ENCODE peak calls at places on chromosomes 4 and X, in ten cellular contexts. One of them, this sample, is unnamed.

GRCh38 chrX:15465896-15466651 is 27.1 kb downstream of the PIR start:
- DNase-seq in stomach: no peak
- DNase-seq in hypothalamus: no peak
- DNase-seq in fibroblast of mammary gland: peak; percentile 70
- DNase-seq in activated CD4-positive, alpha-beta T cell treated with anti-CD3 and anti-CD28 coated beads, Interleukin-2, amount 50 U/mL, for 1 hour: no peak
- DNase-seq in ELF-1: peak; percentile 53
- DNase-seq in activated T-helper 1 cell treated with Interleukin-2 at 50 U/mL for 16 hours: no peak
- DNase-seq in mucosa of descending colon: no peak
- DNase-seq in astrocyte of the spinal cord: no peak
- DNase-seq in activated naive CD4-positive, alpha-beta T cell treated with anti-CD3 and anti-CD28 coated beads for 36 hours: peak; percentile 5
- DNase-seq in this sample: no peak

GRCh38 chr4:109994415-109994827 is 81.7 kb downstream of the EGF start:
- DNase-seq in stomach: no peak
- DNase-seq in hypothalamus: no peak
- DNase-seq in fibroblast of mammary gland: no peak
- DNase-seq in activated CD4-positive, alpha-beta T cell treated with anti-CD3 and anti-CD28 coated beads, Interleukin-2, amount 50 U/mL, for 1 hour: no peak
- DNase-seq in ELF-1: no peak
- DNase-seq in activated T-helper 1 cell treated with Interleukin-2 at 50 U/mL for 16 hours: no peak
- DNase-seq in mucosa of descending colon: no peak
- DNase-seq in astrocyte of the spinal cord: no peak
- DNase-seq in activated naive CD4-positive, alpha-beta T cell treated with anti-CD3 and anti-CD28 coated beads for 36 hours: no peak
- DNase-seq in this sample: no peak

GRCh38 chr4:119049342-119049741 is 86.3 kb upstream of the MYOZ2 start:
- DNase-seq in stomach: no peak
- DNase-seq in hypothalamus: no peak
- DNase-seq in fibroblast of mammary gland: no peak
- DNase-seq in activated CD4-positive, alpha-beta T cell treated with anti-CD3 and anti-CD28 coated beads, Interleukin-2, amount 50 U/mL, for 1 hour: no peak
- DNase-seq in ELF-1: no peak
- DNase-seq in activated T-helper 1 cell treated with Interleukin-2 at 50 U/mL for 16 hours: no peak
- DNase-seq in mucosa of descending colon: no peak
- DNase-seq in astrocyte of the spinal cord: no peak
- DNase-seq in activated naive CD4-positive, alpha-beta T cell treated with anti-CD3 and anti-CD28 coated beads for 36 hours: no peak
- DNase-seq in this sample: no peak

GRCh38 chr4:150181536-150181935 is 103.3 kb downstream of the DCLK2 start:
- DNase-seq in stomach: no peak
- DNase-seq in hypothalamus: no peak
- DNase-seq in fibroblast of mammary gland: peak; percentile 24
- DNase-seq in activated CD4-positive, alpha-beta T cell treated with anti-CD3 and anti-CD28 coated beads, Interleukin-2, amount 50 U/mL, for 1 hour: no peak
- DNase-seq in ELF-1: no peak
- DNase-seq in activated T-helper 1 cell treated with Interleukin-2 at 50 U/mL for 16 hours: no peak
- DNase-seq in mucosa of descending colon: no peak
- DNase-seq in astrocyte of the spinal cord: peak; percentile 43
- DNase-seq in activated naive CD4-positive, alpha-beta T cell treated with anti-CD3 and anti-CD28 coated beads for 36 hours: no peak
- DNase-seq in this sample: no peak

GRCh38 chr4:133150643-133151300 is 1.7 kb downstream of the PCDH10 start:
- DNase-seq in stomach: no peak
- DNase-seq in hypothalamus: peak; percentile 37
- DNase-seq in fibroblast of mammary gland: no peak
- DNase-seq in activated CD4-positive, alpha-beta T cell treated with anti-CD3 and anti-CD28 coated beads, Interleukin-2, amount 50 U/mL, for 1 hour: no peak
- DNase-seq in ELF-1: peak; percentile 63
- DNase-seq in activated T-helper 1 cell treated with Interleukin-2 at 50 U/mL for 16 hours: no peak
- DNase-seq in mucosa of descending colon: no peak
- DNase-seq in astrocyte of the spinal cord: peak; percentile 32
- DNase-seq in activated naive CD4-positive, alpha-beta T cell treated with anti-CD3 and anti-CD28 coated beads for 36 hours: no peak
- DNase-seq in this sample: no peak

GRCh38 chr4:24965627-24966026 is 52.8 kb upstream of the CCDC149 start:
- DNase-seq in stomach: no peak
- DNase-seq in hypothalamus: no peak
- DNase-seq in fibroblast of mammary gland: peak; percentile 18
- DNase-seq in activated CD4-positive, alpha-beta T cell treated with anti-CD3 and anti-CD28 coated beads, Interleukin-2, amount 50 U/mL, for 1 hour: no peak
- DNase-seq in ELF-1: peak; percentile 48
- DNase-seq in activated T-helper 1 cell treated with Interleukin-2 at 50 U/mL for 16 hours: no peak
- DNase-seq in mucosa of descending colon: no peak
- DNase-seq in astrocyte of the spinal cord: no peak
- DNase-seq in activated naive CD4-positive, alpha-beta T cell treated with anti-CD3 and anti-CD28 coated beads for 36 hours: peak; percentile 13
- DNase-seq in this sample: no peak

GRCh38 chrX:94854251-94854650 is 1180.2 kb downstream of the FAM133A start:
- DNase-seq in stomach: no peak
- DNase-seq in hypothalamus: no peak
- DNase-seq in fibroblast of mammary gland: no peak
- DNase-seq in activated CD4-positive, alpha-beta T cell treated with anti-CD3 and anti-CD28 coated beads, Interleukin-2, amount 50 U/mL, for 1 hour: no peak
- DNase-seq in ELF-1: peak; percentile 91
- DNase-seq in activated T-helper 1 cell treated with Interleukin-2 at 50 U/mL for 16 hours: no peak
- DNase-seq in mucosa of descending colon: no peak
- DNase-seq in astrocyte of the spinal cord: no peak
- DNase-seq in activated naive CD4-positive, alpha-beta T cell treated with anti-CD3 and anti-CD28 coated beads for 36 hours: no peak
- DNase-seq in this sample: no peak

GRCh38 chr4:112069110-112069509 is 76.1 kb upstream of the FAM241A start:
- DNase-seq in stomach: no peak
- DNase-seq in hypothalamus: no peak
- DNase-seq in fibroblast of mammary gland: no peak
- DNase-seq in activated CD4-positive, alpha-beta T cell treated with anti-CD3 and anti-CD28 coated beads, Interleukin-2, amount 50 U/mL, for 1 hour: no peak
- DNase-seq in ELF-1: no peak
- DNase-seq in activated T-helper 1 cell treated with Interleukin-2 at 50 U/mL for 16 hours: no peak
- DNase-seq in mucosa of descending colon: no peak
- DNase-seq in astrocyte of the spinal cord: peak; percentile 5
- DNase-seq in activated naive CD4-positive, alpha-beta T cell treated with anti-CD3 and anti-CD28 coated beads for 36 hours: no peak
- DNase-seq in this sample: no peak

GRCh38 chr4:140857111-140857510 is 100.9 kb upstream of the TBC1D9 start:
- DNase-seq in stomach: no peak
- DNase-seq in hypothalamus: no peak
- DNase-seq in fibroblast of mammary gland: peak; percentile 10
- DNase-seq in activated CD4-positive, alpha-beta T cell treated with anti-CD3 and anti-CD28 coated beads, Interleukin-2, amount 50 U/mL, for 1 hour: no peak
- DNase-seq in ELF-1: no peak
- DNase-seq in activated T-helper 1 cell treated with Interleukin-2 at 50 U/mL for 16 hours: no peak
- DNase-seq in mucosa of descending colon: no peak
- DNase-seq in astrocyte of the spinal cord: no peak
- DNase-seq in activated naive CD4-positive, alpha-beta T cell treated with anti-CD3 and anti-CD28 coated beads for 36 hours: no peak
- DNase-seq in this sample: no peak

GRCh38 chr4:156888762-156889161 is 82.8 kb downstream of the PDGFC start:
- DNase-seq in stomach: no peak
- DNase-seq in hypothalamus: no peak
- DNase-seq in fibroblast of mammary gland: peak; percentile 86
- DNase-seq in activated CD4-positive, alpha-beta T cell treated with anti-CD3 and anti-CD28 coated beads, Interleukin-2, amount 50 U/mL, for 1 hour: no peak
- DNase-seq in ELF-1: no peak
- DNase-seq in activated T-helper 1 cell treated with Interleukin-2 at 50 U/mL for 16 hours: no peak
- DNase-seq in mucosa of descending colon: no peak
- DNase-seq in astrocyte of the spinal cord: peak; percentile 79
- DNase-seq in activated naive CD4-positive, alpha-beta T cell treated with anti-CD3 and anti-CD28 coated beads for 36 hours: no peak
- DNase-seq in this sample: no peak

GRCh38 chr4:183407635-183408463 is 36.6 kb upstream of the CDKN2AIP start:
- DNase-seq in stomach: no peak
- DNase-seq in hypothalamus: no peak
- DNase-seq in fibroblast of mammary gland: no peak
- DNase-seq in activated CD4-positive, alpha-beta T cell treated with anti-CD3 and anti-CD28 coated beads, Interleukin-2, amount 50 U/mL, for 1 hour: no peak
- DNase-seq in ELF-1: no peak
- DNase-seq in activated T-helper 1 cell treated with Interleukin-2 at 50 U/mL for 16 hours: no peak
- DNase-seq in mucosa of descending colon: no peak
- DNase-seq in astrocyte of the spinal cord: no peak
- DNase-seq in activated naive CD4-positive, alpha-beta T cell treated with anti-CD3 and anti-CD28 coated beads for 36 hours: no peak
- DNase-seq in this sample: no peak

GRCh38 chr4:173269280-173269679 is 64.9 kb downstream of the HMGB2 start:
- DNase-seq in stomach: no peak
- DNase-seq in hypothalamus: no peak
- DNase-seq in fibroblast of mammary gland: no peak
- DNase-seq in activated CD4-positive, alpha-beta T cell treated with anti-CD3 and anti-CD28 coated beads, Interleukin-2, amount 50 U/mL, for 1 hour: no peak
- DNase-seq in ELF-1: no peak
- DNase-seq in activated T-helper 1 cell treated with Interleukin-2 at 50 U/mL for 16 hours: no peak
- DNase-seq in mucosa of descending colon: no peak
- DNase-seq in astrocyte of the spinal cord: no peak
- DNase-seq in activated naive CD4-positive, alpha-beta T cell treated with anti-CD3 and anti-CD28 coated beads for 36 hours: no peak
- DNase-seq in this sample: no peak

GRCh38 chr4:85028910-85029309 is 62.4 kb upstream of the WDFY3 start:
- DNase-seq in stomach: no peak
- DNase-seq in hypothalamus: no peak
- DNase-seq in fibroblast of mammary gland: peak; percentile 94
- DNase-seq in activated CD4-positive, alpha-beta T cell treated with anti-CD3 and anti-CD28 coated beads, Interleukin-2, amount 50 U/mL, for 1 hour: no peak
- DNase-seq in ELF-1: no peak
- DNase-seq in activated T-helper 1 cell treated with Interleukin-2 at 50 U/mL for 16 hours: no peak
- DNase-seq in mucosa of descending colon: no peak
- DNase-seq in astrocyte of the spinal cord: peak; percentile 57
- DNase-seq in activated naive CD4-positive, alpha-beta T cell treated with anti-CD3 and anti-CD28 coated beads for 36 hours: no peak
- DNase-seq in this sample: no peak